ENCODE peak calls at places on chromosomes 3 and 15, in six cellular contexts. W is NCI-H2171, K is neural crest cell, X is progenitor cell of endocrine pancreas, U is GM12865, O is choroid plexus epithelial cell. L is an unnamed sample.

GRCh38 chr15:62454567-62455172 is 289.6 kb upstream of the C2CD4B start:
- DNase-seq in X (no peak), W (no peak), K (no peak), U (no peak), O (peak), L (no peak)

GRCh38 chr15:42368096-42368495 is 8.8 kb downstream of the CAPN3 start:
- DNase-seq in K (no peak), X (no peak), U (no peak), O (peak), W (no peak), L (no peak)

GRCh38 chr15:34584996-34585395 is 1.5 kb upstream of the GOLGA8B start:
- DNase-seq in U (no peak), W (no peak), O (no peak), K (no peak), X (no peak), L (no peak)

GRCh38 chr3:194382892-194383223 is 13.3 kb upstream of the LRRC15 start:
- DNase-seq in K (no peak), W (no peak), U (no peak), X (no peak), O (no peak), L (no peak)

GRCh38 chr15:35545316-35545824 is 595 bp downstream of the DPH6 start:
- DNase-seq in X (no peak), O (peak), W (no peak), K (peak), U (peak), L (peak)

GRCh38 chr3:167030059-167030458 is 350.0 kb downstream of the ZBBX start:
- DNase-seq in U (no peak), X (no peak), K (no peak), O (no peak), W (no peak), L (no peak)

GRCh38 chr3:14685204-14685603 is 10.3 kb downstream of the C3orf20 start:
- DNase-seq in O (peak), K (no peak), X (no peak), W (no peak), U (no peak), L (no peak)

GRCh38 chr15:64596701-64597468 is 136.5 kb downstream of the ZNF609 start:
- DNase-seq in W (peak), U (peak), X (no peak), K (peak), O (peak), L (peak)

GRCh38 chr3:61922118-61922517 is 360.7 kb downstream of the PTPRG start:
- DNase-seq in K (no peak), U (no peak), O (peak), X (no peak), W (no peak), L (no peak)

GRCh38 chr3:114509756-114510155 is 215.9 kb downstream of the TIGIT start:
- DNase-seq in U (no peak), K (no peak), X (no peak), W (no peak), O (peak), L (no peak)

GRCh38 chr3:138051946-138052802 is 42.2 kb downstream of the CLDN18 start:
- DNase-seq in W (no peak), X (peak), K (peak), O (peak), U (peak), L (peak)

GRCh38 chr3:184349563-184350470 is 11.6 kb downstream of the CLCN2 start:
- DNase-seq in X (no peak), O (no peak), K (no peak), W (no peak), U (no peak), L (no peak)

GRCh38 chr3:72517804-72518442 is 330.3 kb downstream of the SHQ1 start:
- DNase-seq in W (no peak), X (no peak), K (no peak), O (peak), U (no peak), L (no peak)

GRCh38 chr15:96540283-96540682 is 209.8 kb downstream of the NR2F2 start:
- DNase-seq in X (no peak), W (no peak), U (no peak), K (no peak), O (no peak), L (no peak)

GRCh38 chr3:124701687-124702086 is 28.6 kb upstream of the UMPS start:
- DNase-seq in O (peak), U (no peak), K (no peak), W (no peak), X (no peak), L (no peak)

GRCh38 chr3:42685891-42686820 is 819 bp downstream of the KLHL40 start:
- DNase-seq in O (no peak), U (no peak), W (no peak), X (no peak), K (no peak), L (no peak)

GRCh38 chr15:96347181-96348111 is 16.9 kb downstream of the NR2F2 start:
- DNase-seq in X (no peak), K (peak), W (no peak), U (no peak), O (peak), L (no peak)

GRCh38 chr3:72961766-72962165 is 34.8 kb upstream of the PPP4R2 start:
- DNase-seq in W (no peak), O (peak), K (no peak), U (no peak), X (no peak), L (no peak)

GRCh38 chr3:106338582-106339219 is 469.9 kb upstream of the CBLB start:
- DNase-seq in U (no peak), X (no peak), O (no peak), K (no peak), W (no peak), L (no peak)

GRCh38 chr15:96312641-96313335 is 17.7 kb upstream of the NR2F2 start:
- DNase-seq in X (no peak), W (no peak), K (no peak), U (no peak), O (no peak), L (no peak)

GRCh38 chr3:176814252-176814651 is 383.0 kb downstream of the TBL1XR1 start:
- DNase-seq in U (peak), O (peak), W (peak), K (peak), X (peak), L (peak)

GRCh38 chr15:100762913-100763627 is 116.6 kb upstream of the ALDH1A3 start:
- DNase-seq in W (no peak), O (no peak), U (no peak), X (no peak), K (no peak), L (no peak)

GRCh38 chr3:37991823-37992222 is 1.2 kb downstream of the VILL start:
- DNase-seq in X (no peak), K (no peak), U (no peak), W (no peak), O (no peak), L (no peak)

GRCh38 chr3:175270199-175270837 is 411.2 kb downstream of the NAALADL2 start:
- DNase-seq in W (no peak), U (no peak), X (no peak), O (no peak), K (no peak), L (no peak)

GRCh38 chr3:190621209-190621608 is 107.3 kb downstream of the IL1RAP start:
- DNase-seq in K (no peak), W (no peak), O (no peak), X (no peak), U (no peak), L (no peak)

GRCh38 chr3:190554197-190554596 is 40.3 kb downstream of the IL1RAP start:
- DNase-seq in U (no peak), W (no peak), O (peak), X (no peak), K (no peak), L (no peak)

GRCh38 chr15:27706300-27706699 is 392.8 kb downstream of the OCA2 start:
- DNase-seq in K (no peak), U (no peak), W (no peak), O (no peak), X (no peak), L (no peak)

GRCh38 chr3:155097009-155097349 is 16.9 kb downstream of the MME start:
- DNase-seq in W (no peak), U (no peak), X (no peak), K (no peak), O (no peak), L (no peak)